ENCODE peak calls at places on chromosomes 16 and 17, in four cellular contexts. H is esophagus muscularis mucosa, J is K562, Y is body of pancreas. X is an unnamed sample.

GRCh38 chr16:87126403-87127025 is 190.7 kb downstream of the C16orf95 start:
- DNase-seq in Y (no peak), J (no peak), H (no peak), X (no peak)

GRCh38 chr17:17935321-17936271 is 36.6 kb downstream of the TOM1L2 start:
- DNase-seq in J (no peak), Y (no peak), H (no peak), X (no peak)

GRCh38 chr16:50733468-50733867 is 8.4 kb upstream of the CYLD start:
- DNase-seq in J (no peak), Y (no peak), H (peak; percentile 68), X (no peak)

GRCh38 chr16:75317101-75317522 is 65.7 kb upstream of the BCAR1 start:
- DNase-seq in Y (no peak), J (peak; percentile 34), H (no peak), X (no peak)

GRCh38 chr17:50848039-50848438 is 12.7 kb downstream of the WFIKKN2 start:
- DNase-seq in Y (no peak), H (peak; percentile 55), J (no peak), X (no peak)

GRCh38 chr16:84599528-84600202 is 18.2 kb downstream of the COTL1 start:
- DNase-seq in J (no peak), Y (no peak), H (no peak), X (no peak)

GRCh38 chr16:70730016-70730415 is 44.2 kb upstream of the MTSS2 start:
- DNase-seq in Y (no peak), H (no peak), J (no peak), X (no peak)

GRCh38 chr16:66346221-66346620 is 20.3 kb upstream of the CDH5 start:
- DNase-seq in H (no peak), Y (no peak), J (no peak), X (no peak)

GRCh38 chr17:81481011-81481799 is 31.4 kb downstream of the ACTG1 start:
- DNase-seq in Y (peak; percentile 44), J (peak; percentile 99), H (no peak), X (no peak)

GRCh38 chr17:44757045-44757917 is 1.5 kb upstream of the ADAM11 start:
- DNase-seq in H (no peak), Y (no peak), J (no peak), X (no peak)

GRCh38 chr17:58060596-58061191 is 22.5 kb upstream of the DYNLL2 start:
- DNase-seq in H (no peak), J (no peak), Y (no peak), X (no peak)

GRCh38 chr16:72961115-72961832 is 86.7 kb downstream of the ZFHX3 start:
- DNase-seq in H (no peak), Y (no peak), J (peak; percentile 16), X (no peak)

GRCh38 chr17:43778337-43779144 is at the start of gene DUSP3:
- DNase-seq in Y (peak; percentile 97), H (peak; percentile 98), J (peak; percentile 94), X (peak; percentile 91)

GRCh38 chr17:62644487-62645173 is 17.2 kb downstream of the MRC2 start:
- DNase-seq in H (no peak), Y (no peak), J (peak; percentile 77), X (no peak)

GRCh38 chr16:81061307-81061640 is 15.8 kb downstream of the C16orf46 start:
- DNase-seq in H (no peak), Y (no peak), J (no peak), X (no peak)

GRCh38 chr16:4506450-4506849 is 30.3 kb downstream of the HMOX2 start:
- DNase-seq in J (peak; percentile 62), Y (peak; percentile 71), H (no peak), X (peak; percentile 17)

GRCh38 chr17:1228752-1229353 is 41.4 kb upstream of the BHLHA9 start:
- DNase-seq in Y (no peak), J (no peak), H (no peak), X (no peak)

GRCh38 chr16:1535391-1536291 is 2.2 kb downstream of the TMEM204 start:
- DNase-seq in H (no peak), J (no peak), Y (no peak), X (no peak)

GRCh38 chr17:63405741-63406261 is 40.3 kb downstream of the CYB561 start:
- DNase-seq in H (no peak), Y (no peak), J (peak; percentile 54), X (no peak)

GRCh38 chr17:80428796-80429195 is 13.8 kb downstream of the ENDOV start:
- DNase-seq in H (no peak), Y (no peak), J (no peak), X (no peak)
- TF ChIP-seq CTCF in H (no peak), Y (no peak), J (no peak), X (no peak)

GRCh38 chr16:10122546-10122945 is 59.7 kb downstream of the GRIN2A start:
- DNase-seq in H (no peak), J (peak; percentile 22), Y (peak; percentile 16), X (no peak)
- TF ChIP-seq CTCF in H (peak; percentile 6), J (peak; percentile 25), Y (peak; percentile 36), X (peak; percentile 59)

GRCh38 chr16:11914210-11914758 is 1.5 kb downstream of the GSPT1 start:
- DNase-seq in H (no peak), J (no peak), Y (no peak), X (no peak)

GRCh38 chr16:11913425-11914079 is 2.2 kb downstream of the GSPT1 start:
- DNase-seq in Y (no peak), H (no peak), J (peak; percentile 19), X (no peak)

GRCh38 chr16:11914759-11915643 is 755 bp downstream of the GSPT1 start:
- DNase-seq in Y (peak; percentile 51), H (no peak), J (peak; percentile 58), X (no peak)

GRCh38 chr16:11915644-11916523 is at the start of gene GSPT1:
- DNase-seq in J (peak; percentile 93), Y (peak; percentile 99), H (peak; percentile 100), X (peak; percentile 99)

DNA sequence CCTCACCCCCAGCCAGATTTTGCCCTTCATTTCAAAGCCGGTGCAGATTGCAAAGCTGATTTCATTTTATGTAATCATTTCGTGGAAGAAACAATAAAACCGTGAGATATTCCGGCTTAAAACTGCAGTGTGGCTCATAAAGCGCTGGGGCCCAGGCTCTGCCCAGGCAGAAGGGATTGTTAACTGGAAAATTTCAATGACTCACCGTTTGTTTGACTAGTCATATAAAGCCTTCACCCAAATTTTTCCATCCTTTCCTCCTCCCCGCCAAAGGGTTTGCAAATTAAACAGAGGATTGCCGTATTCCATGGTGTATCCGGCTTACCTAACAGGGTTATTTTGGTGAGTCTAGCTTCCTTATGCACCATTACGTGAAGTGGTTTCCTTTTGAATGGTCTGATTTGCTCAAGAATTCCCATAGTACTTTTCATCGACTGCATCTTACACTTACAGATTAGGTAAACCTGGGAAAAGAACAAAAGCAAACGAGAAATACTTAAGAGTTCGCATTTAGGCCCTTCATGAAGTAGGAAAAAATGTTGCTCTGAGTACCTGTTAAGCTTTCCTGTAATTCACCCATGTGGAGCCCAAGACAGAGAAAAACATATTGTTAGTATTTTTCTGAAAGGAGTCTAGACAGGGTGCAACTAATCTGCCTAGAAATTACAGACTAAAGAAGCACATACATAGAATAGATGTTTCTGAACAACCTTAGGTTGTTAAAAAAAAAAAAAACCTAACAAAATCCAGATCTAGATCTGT is 949 bp upstream of the GSPT1 start:
- DNase-seq in J (peak; percentile 24), Y (peak; percentile 36), H (no peak), X (no peak)
- TF ChIP-seq CTCF in J (no peak), Y (no peak), H (no peak), X (no peak)

GRCh38 chr16:20383106-20384029 is 21.2 kb downstream of the PDILT start:
- DNase-seq in Y (peak; percentile 83), J (peak; percentile 71), H (no peak), X (peak; percentile 70)
- TF ChIP-seq CTCF in Y (peak; percentile 95), J (peak; percentile 80), H (peak; percentile 66), X (peak; percentile 86)

X was measured in progenitor cell of endocrine pancreas.